ENCODE peak calls at places on chromosomes 3 and 15, in seven cellular contexts. O, V, R, Z, H, F and K are unnamed samples.

GRCh38 chr3:82157952-82158351 is 396.5 kb upstream of the GBE1 start:
- DNase-seq in O (no peak), V (no peak), R (no peak), Z (no peak), H (no peak), F (peak; percentile 18), K (peak; percentile 51)

GRCh38 chr3:9715764-9716437 is 12.3 kb downstream of the CPNE9 start:
- DNase-seq in O (peak; percentile 86), V (no peak), R (no peak), Z (peak; percentile 82), H (peak; percentile 18), F (peak; percentile 87), K (peak; percentile 67)

GRCh38 chr3:141763088-141763750 is at the start of gene GRK7:
- DNase-seq in O (no peak), V (no peak), R (no peak), Z (no peak), H (no peak), F (no peak), K (no peak)

GRCh38 chr3:189277711-189278110 is 105.9 kb downstream of the TPRG1 start:
- DNase-seq in O (no peak), V (no peak), R (no peak), Z (no peak), H (no peak), F (no peak), K (no peak)

GRCh38 chr15:35690089-35690488 is 144.1 kb upstream of the DPH6 start:
- DNase-seq in O (no peak), V (no peak), R (no peak), Z (no peak), H (no peak), F (no peak), K (no peak)

GRCh38 chr15:32717290-32718081 is at the start of gene GREM1:
- DNase-seq in O (no peak), V (no peak), R (no peak), Z (no peak), H (peak; percentile 90), F (peak; percentile 73), K (no peak)

GRCh38 chr15:39261397-39261796 is 319.5 kb upstream of the THBS1 start:
- DNase-seq in O (no peak), V (no peak), R (no peak), Z (no peak), H (no peak), F (no peak), K (no peak)

GRCh38 chr3:136532766-136533165 is 219.4 kb downstream of the STAG1 start:
- DNase-seq in O (no peak), V (no peak), R (no peak), Z (no peak), H (no peak), F (no peak), K (no peak)

GRCh38 chr3:39158138-39158715 is 4.8 kb upstream of the CSRNP1 start:
- DNase-seq in O (no peak), V (no peak), R (no peak), Z (no peak), H (peak; percentile 77), F (no peak), K (no peak)

GRCh38 chr3:129028866-129029265 is 27.8 kb downstream of the EFCC1 start:
- DNase-seq in O (no peak), V (no peak), R (no peak), Z (no peak), H (no peak), F (no peak), K (no peak)

GRCh38 chr3:114848643-114849350 is 298.3 kb downstream of the ZBTB20 start:
- DNase-seq in O (no peak), V (no peak), R (no peak), Z (no peak), H (no peak), F (no peak), K (no peak)

GRCh38 chr3:4721511-4721911 is 228.4 kb downstream of the ITPR1 start:
- DNase-seq in O (no peak), V (no peak), R (no peak), Z (no peak), H (no peak), F (peak; percentile 76), K (no peak)

GRCh38 chr15:42413914-42414313 is 54.6 kb downstream of the CAPN3 start:
- DNase-seq in O (no peak), V (no peak), R (no peak), Z (no peak), H (no peak), F (no peak), K (no peak)

GRCh38 chr3:152258448-152259302 is 10.1 kb upstream of the MBNL1 start:
- DNase-seq in O (peak; percentile 81), V (peak; percentile 94), R (no peak), Z (no peak), H (no peak), F (peak; percentile 99), K (peak; percentile 85)

GRCh38 chr3:69462022-69462825 is 76.3 kb upstream of the FRMD4B start:
- DNase-seq in O (no peak), V (no peak), R (peak; percentile 91), Z (no peak), H (no peak), F (no peak), K (no peak)

GRCh38 chr15:83720466-83720865 is 66.5 kb downstream of the ADAMTSL3 start:
- DNase-seq in O (no peak), V (no peak), R (no peak), Z (no peak), H (no peak), F (no peak), K (no peak)

GRCh38 chr3:5138214-5138981 is 16.3 kb downstream of the ARL8B start:
- DNase-seq in O (no peak), V (no peak), R (no peak), Z (no peak), H (no peak), F (peak; percentile 55), K (no peak)

GRCh38 chr15:88954431-88955277 is 41.5 kb upstream of the MFGE8 start:
- DNase-seq in O (no peak), V (peak; percentile 83), R (no peak), Z (no peak), H (peak; percentile 30), F (peak; percentile 41), K (no peak)

GRCh38 chr15:51874751-51875644 is 45.5 kb downstream of the TMOD3 start:
- DNase-seq in O (peak; percentile 85), V (no peak), R (peak; percentile 90), Z (peak; percentile 23), H (no peak), F (peak; percentile 98), K (peak; percentile 96)

GRCh38 chr3:42605550-42606173 is 5.2 kb downstream of the NKTR start:
- DNase-seq in O (no peak), V (no peak), R (no peak), Z (peak; percentile 50), H (peak; percentile 6), F (peak; percentile 23), K (no peak)

GRCh38 chr3:147914532-147914931 is 505.4 kb downstream of the ZIC1 start:
- DNase-seq in O (no peak), V (no peak), R (no peak), Z (no peak), H (no peak), F (no peak), K (no peak)

DNA sequence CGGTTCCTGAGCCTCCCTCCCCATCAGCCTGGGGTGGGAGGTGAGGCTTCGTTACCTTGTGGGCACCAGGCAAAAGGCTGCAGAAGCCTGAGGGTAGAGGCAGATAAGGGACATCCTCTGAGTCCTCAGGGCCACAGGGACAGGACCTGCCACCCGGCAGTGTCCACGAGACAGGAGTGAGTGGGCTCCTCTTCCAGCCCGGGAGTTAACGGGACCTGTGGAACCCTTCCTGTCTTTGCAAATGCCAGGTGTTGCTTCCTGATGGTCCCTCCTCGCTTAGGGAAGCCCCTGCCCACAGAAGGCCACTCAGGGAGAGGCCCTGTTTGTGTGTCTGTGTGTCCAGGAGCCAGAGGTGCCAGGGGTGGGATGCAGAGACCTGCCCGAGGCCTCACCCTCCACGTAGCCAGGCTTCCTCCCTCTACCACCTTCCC is 111.1 kb upstream of the ALDH1A3 start:
- DNase-seq in O (no peak), V (peak; percentile 50), R (no peak), Z (no peak), H (no peak), F (no peak), K (peak; percentile 54)
- H3K27ac ChIP-seq in O (no peak overlapping the region), V (no peak overlapping the region), R (no peak overlapping the region), Z (no peak overlapping the region), H (no peak overlapping the region), F (no peak overlapping the region), K (no peak overlapping the region)

DNA sequence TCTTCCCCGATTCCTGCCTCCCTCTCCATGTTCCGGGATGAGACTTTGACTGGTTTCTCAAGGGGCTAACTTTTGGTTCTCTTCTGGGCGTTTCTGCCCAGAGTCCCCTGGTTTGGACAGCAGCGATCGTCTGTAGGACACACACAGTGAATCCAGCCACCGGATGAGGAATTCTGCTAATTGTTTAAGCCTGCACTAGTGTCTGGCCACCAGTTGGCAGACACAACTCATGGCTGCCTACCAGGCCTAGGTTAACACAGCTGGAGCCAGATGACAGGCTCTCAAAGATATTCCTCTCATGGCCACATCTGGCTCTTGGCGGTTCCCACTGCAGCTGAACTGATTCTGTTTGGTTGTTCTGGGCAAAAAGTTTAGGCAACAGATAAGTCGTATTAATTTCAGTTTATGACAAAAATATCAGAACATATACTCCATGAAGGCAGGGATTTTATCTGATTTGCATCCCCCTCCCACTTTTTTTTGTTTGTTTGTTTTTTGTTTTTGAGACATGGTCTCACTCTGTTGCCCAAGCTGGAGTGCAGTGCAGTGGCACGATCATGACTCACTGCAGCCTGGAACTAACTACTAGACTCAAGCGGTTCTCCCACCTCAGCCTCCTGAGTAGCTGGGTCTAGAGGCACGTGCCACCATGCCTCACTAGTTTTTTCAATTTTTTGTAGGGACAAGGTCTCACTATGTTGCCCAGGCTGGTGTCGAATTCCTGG is 272.8 kb downstream of the FOXP1 start:
- DNase-seq in O (no peak), V (no peak), R (no peak), Z (no peak), H (peak; percentile 43), F (peak; percentile 20), K (no peak)
- H3K27ac ChIP-seq in O (peak overlapping the region; percentile 26), V (no peak overlapping the region), R (no peak overlapping the region), Z (no peak overlapping the region), H (no peak overlapping the region), F (peak overlapping the region; percentile 33), K (no peak overlapping the region)

DNA sequence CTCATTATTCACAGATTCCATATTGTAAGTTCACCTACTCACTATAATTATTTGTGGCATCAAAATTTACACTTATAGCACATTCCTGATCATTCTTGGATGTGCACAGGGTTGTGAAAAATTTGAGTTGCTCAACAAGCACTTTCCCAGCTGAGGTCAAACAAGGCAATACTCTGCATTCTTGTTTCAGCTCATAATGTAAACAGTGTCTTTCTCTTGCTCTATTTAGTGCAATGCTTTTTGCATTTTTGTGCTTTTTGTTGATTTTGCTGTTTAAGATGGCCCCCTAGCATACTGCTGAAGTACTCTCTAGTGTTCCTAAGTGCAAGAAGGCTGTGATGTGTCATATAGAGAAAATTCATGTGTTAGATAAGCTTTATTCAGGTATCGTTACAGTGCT is 66.7 kb upstream of the TNIK start:
- DNase-seq in O (no peak), V (no peak), R (no peak), Z (no peak), H (no peak), F (peak; percentile 86), K (no peak)
- H3K27ac ChIP-seq in O (no peak overlapping the region), V (no peak overlapping the region), R (no peak overlapping the region), Z (no peak overlapping the region), H (no peak overlapping the region), F (no peak overlapping the region), K (no peak overlapping the region)

DNA sequence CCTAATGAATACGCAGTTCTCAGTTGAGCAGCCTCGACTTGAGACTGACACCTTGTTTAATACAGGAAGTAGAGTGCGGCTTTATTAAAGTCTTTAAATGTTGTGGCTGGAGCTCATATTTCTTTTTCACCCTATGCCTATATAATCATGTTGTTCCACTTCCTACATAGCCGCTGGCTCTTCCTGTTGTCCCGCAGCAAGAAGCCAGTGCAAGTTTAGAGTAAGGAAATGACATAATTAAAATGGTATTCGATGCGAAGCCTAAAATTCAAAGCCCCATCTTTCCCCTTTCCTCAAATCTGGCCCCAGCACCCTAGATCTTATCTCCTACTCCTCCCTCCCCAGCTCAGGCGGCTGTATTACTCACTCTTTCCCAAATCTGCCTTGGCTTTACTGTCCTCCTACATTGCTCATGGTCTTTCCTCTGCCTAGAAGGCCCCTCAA is 7.5 kb upstream of the PHLDB2 start:
- DNase-seq in O (no peak), V (no peak), R (no peak), Z (no peak), H (no peak), F (peak; percentile 71), K (peak; percentile 57)
- H3K27ac ChIP-seq in O (peak overlapping the region; percentile 72), V (peak overlapping the region; percentile 42), R (peak overlapping the region; percentile 33), Z (no peak overlapping the region), H (no peak overlapping the region), F (peak overlapping the region; percentile 41), K (peak overlapping the region; percentile 95)